ENCODE peak calls at places on chromosome 4, in six cellular contexts. P, C, I, R, Y and E are unnamed samples.

GRCh38 chr4:173879286-173879908 is 349.4 kb upstream of the HAND2 start:
- ATAC-seq in P (no peak), C (no peak), I (no peak), R (no peak), Y (no peak), E (no peak)

GRCh38 chr4:99359480-99360204 is 7.1 kb upstream of the ADH1C start:
- ATAC-seq in P (no peak), C (no peak), I (no peak), R (no peak), Y (no peak), E (no peak)

GRCh38 chr4:62484357-62484756 is 1284.2 kb downstream of the ADGRL3 start:
- ATAC-seq in P (no peak), C (no peak), I (no peak), R (no peak), Y (no peak), E (no peak)

GRCh38 chr4:102869569-102870227 is 906 bp downstream of the CISD2 start:
- ATAC-seq in P (peak; percentile 17), C (peak; percentile 0), I (no peak), R (peak; percentile 19), Y (no peak), E (no peak)

GRCh38 chr4:85414972-85415371 is 60.0 kb upstream of the ARHGAP24 start:
- ATAC-seq in P (no peak), C (no peak), I (no peak), R (no peak), Y (no peak), E (no peak)

GRCh38 chr4:138262058-138262838 is 20.1 kb upstream of the SLC7A11 start:
- ATAC-seq in P (no peak), C (no peak), I (no peak), R (no peak), Y (no peak), E (no peak)

GRCh38 chr4:15691346-15692140 is 9.9 kb downstream of the FAM200B start:
- ATAC-seq in P (peak; percentile 28), C (no peak), I (peak; percentile 21), R (no peak), Y (no peak), E (no peak)

GRCh38 chr4:54954656-54955388 is 170.6 kb downstream of the KDR start:
- ATAC-seq in P (no peak), C (no peak), I (peak; percentile 31), R (no peak), Y (peak; percentile 68), E (no peak)

GRCh38 chr4:139458999-139459398 is 5.1 kb downstream of the RAB33B start:
- ATAC-seq in P (no peak), C (no peak), I (no peak), R (no peak), Y (no peak), E (no peak)

GRCh38 chr4:165502919-165503907 is 124.4 kb downstream of the CPE start:
- ATAC-seq in P (peak; percentile 39), C (no peak), I (peak; percentile 48), R (peak; percentile 47), Y (no peak), E (no peak)

GRCh38 chr4:134174271-134174670 is 27.3 kb downstream of the PABPC4L start:
- ATAC-seq in P (no peak), C (no peak), I (no peak), R (no peak), Y (no peak), E (no peak)

GRCh38 chr4:153082322-153083301 is 121.6 kb upstream of the TRIM2 start:
- ATAC-seq in P (no peak), C (no peak), I (no peak), R (no peak), Y (no peak), E (peak; percentile 71)

GRCh38 chr4:185775792-185776555 is 36.0 kb downstream of the SORBS2 start:
- ATAC-seq in P (no peak), C (no peak), I (peak; percentile 79), R (no peak), Y (peak; percentile 75), E (no peak)

GRCh38 chr4:147049940-147050852 is 104.5 kb upstream of the TTC29 start:
- ATAC-seq in P (no peak), C (no peak), I (peak; percentile 94), R (no peak), Y (peak; percentile 55), E (no peak)

GRCh38 chr4:103497692-103498091 is 222.1 kb downstream of the TACR3 start:
- ATAC-seq in P (no peak), C (no peak), I (no peak), R (no peak), Y (no peak), E (no peak)

GRCh38 chr4:17497890-17498523 is 13.9 kb downstream of the QDPR start:
- ATAC-seq in P (no peak), C (no peak), I (no peak), R (no peak), Y (no peak), E (no peak)

GRCh38 chr4:123939621-123940020 is 543.0 kb downstream of the SPRY1 start:
- ATAC-seq in P (no peak), C (no peak), I (no peak), R (no peak), Y (no peak), E (no peak)